ENCODE peak calls at places on chromosomes 7 and 10, in seven cellular contexts. H, L, C, M, F, A and X are unnamed samples.

GRCh38 chr10:13820591-13821377 is 234.0 kb downstream of the PRPF18 start:
- DNase-seq in H (no peak), L (no peak), C (no peak), M (no peak), F (no peak), A (peak), X (no peak)

GRCh38 chr7:2143981-2144595 is 88.7 kb downstream of the MAD1L1 start:
- DNase-seq in H (no peak), L (no peak), C (no peak), M (no peak), F (no peak), A (no peak), X (no peak)

GRCh38 chr7:88927-89921 is 103.1 kb upstream of the FAM20C start:
- DNase-seq in H (peak), L (no peak), C (peak), M (peak), F (no peak), A (peak), X (peak)

GRCh38 chr7:46576950-46577349 is 655.9 kb upstream of the IGFBP3 start:
- DNase-seq in H (no peak), L (no peak), C (peak), M (peak), F (no peak), A (no peak), X (no peak)

GRCh38 chr10:29517352-29517923 is 117.3 kb downstream of the SVIL start:
- DNase-seq in H (peak), L (no peak), C (peak), M (no peak), F (peak), A (no peak), X (peak)

GRCh38 chr10:78952686-78953085 is 116.1 kb upstream of the ZMIZ1 start:
- DNase-seq in H (peak), L (no peak), C (no peak), M (peak), F (no peak), A (peak), X (peak)

GRCh38 chr10:43598447-43598846 is 7.8 kb upstream of the ZNF485 start:
- DNase-seq in H (no peak), L (no peak), C (peak), M (no peak), F (no peak), A (peak), X (peak)

GRCh38 chr7:150979706-150980390 is 1.7 kb upstream of the KCNH2 start:
- DNase-seq in H (no peak), L (no peak), C (no peak), M (no peak), F (no peak), A (no peak), X (no peak)

GRCh38 chr10:129057856-129058663 is 409.0 kb upstream of the MGMT start:
- DNase-seq in H (no peak), L (no peak), C (no peak), M (no peak), F (peak), A (no peak), X (no peak)

GRCh38 chr7:98202367-98203195 is 8.7 kb upstream of the BHLHA15 start:
- DNase-seq in H (no peak), L (no peak), C (no peak), M (no peak), F (peak), A (no peak), X (no peak)

GRCh38 chr10:77603529-77603927 is 34.1 kb downstream of the KCNMA1 start:
- DNase-seq in H (no peak), L (no peak), C (peak), M (no peak), F (no peak), A (no peak), X (no peak)

GRCh38 chr7:522071-522937 is 2.7 kb upstream of the PDGFA start:
- DNase-seq in H (peak), L (no peak), C (peak), M (no peak), F (peak), A (peak), X (peak)

GRCh38 chr10:12193193-12193592 is 2.5 kb downstream of the NUDT5 start:
- DNase-seq in H (peak), L (no peak), C (peak), M (no peak), F (no peak), A (no peak), X (no peak)

GRCh38 chr7:112743811-112744210 is 46.4 kb downstream of the TMEM168 start:
- DNase-seq in H (no peak), L (peak), C (no peak), M (no peak), F (no peak), A (no peak), X (no peak)

GRCh38 chr10:70693619-70694286 is 21.4 kb downstream of the ADAMTS14 start:
- DNase-seq in H (peak), L (no peak), C (peak), M (peak), F (no peak), A (peak), X (peak)

GRCh38 chr10:117556356-117556755 is 13.8 kb downstream of the EMX2 start:
- DNase-seq in H (no peak), L (no peak), C (no peak), M (no peak), F (no peak), A (no peak), X (no peak)